ENCODE peak calls at places on chromosome 11, in eight cellular contexts. One of them, this sample, is unnamed. For H3K9me3 and H3K79me2, the result is how much of the 10 kb centered on the place peaks cover.

GRCh38 chr11:29282088-29282487 is 734.7 kb downstream of the KCNA4 start:
- DNase-seq in Karpas-422: no peak
- DNase-seq in SK-N-SH: no peak
- DNase-seq in hepatocyte: peak
- DNase-seq in PC-9: peak
- DNase-seq in HCT116: peak
- DNase-seq in fibroblast of lung: peak
- DNase-seq in endothelial cell of umbilical vein: peak
- DNase-seq in this sample: no peak

GRCh38 chr11:109939176-109939810 is 153.9 kb upstream of the ZC3H12C start:
- DNase-seq in hepatocyte: peak
- DNase-seq in SK-N-SH: peak
- DNase-seq in HCT116: peak
- DNase-seq in endothelial cell of umbilical vein: peak
- DNase-seq in fibroblast of lung: peak
- DNase-seq in Karpas-422: peak
- DNase-seq in PC-9: peak
- DNase-seq in this sample: peak

GRCh38 chr11:96162816-96163499 is 180.0 kb downstream of the MAML2 start:
- DNase-seq in hepatocyte: peak
- DNase-seq in endothelial cell of umbilical vein: peak
- DNase-seq in SK-N-SH: no peak
- DNase-seq in HCT116: no peak
- DNase-seq in PC-9: no peak
- DNase-seq in Karpas-422: no peak
- DNase-seq in fibroblast of lung: peak
- DNase-seq in this sample: no peak

GRCh38 chr11:98955551-98955950 is 65.2 kb upstream of the CNTN5 start:
- DNase-seq in Karpas-422: no peak
- DNase-seq in endothelial cell of umbilical vein: no peak
- DNase-seq in PC-9: no peak
- DNase-seq in hepatocyte: no peak
- DNase-seq in SK-N-SH: no peak
- DNase-seq in HCT116: no peak
- DNase-seq in fibroblast of lung: no peak
- DNase-seq in this sample: no peak

GRCh38 chr11:95283653-95284052 is 52.7 kb upstream of the SESN3 start:
- DNase-seq in fibroblast of lung: peak
- DNase-seq in Karpas-422: no peak
- DNase-seq in hepatocyte: peak
- DNase-seq in HCT116: no peak
- DNase-seq in endothelial cell of umbilical vein: no peak
- DNase-seq in SK-N-SH: no peak
- DNase-seq in PC-9: no peak
- DNase-seq in this sample: no peak

GRCh38 chr11:68146704-68147474 is 25.7 kb upstream of the CHKA start:
- DNase-seq in fibroblast of lung: peak
- DNase-seq in endothelial cell of umbilical vein: peak
- DNase-seq in PC-9: peak
- DNase-seq in hepatocyte: peak
- DNase-seq in SK-N-SH: peak
- DNase-seq in HCT116: no peak
- DNase-seq in Karpas-422: no peak
- DNase-seq in this sample: no peak

GRCh38 chr11:61123775-61124571 is 21.7 kb downstream of the CD5 start:
- DNase-seq in HCT116: no peak
- DNase-seq in fibroblast of lung: no peak
- DNase-seq in PC-9: no peak
- DNase-seq in hepatocyte: no peak
- DNase-seq in Karpas-422: no peak
- DNase-seq in endothelial cell of umbilical vein: no peak
- DNase-seq in SK-N-SH: no peak
- DNase-seq in this sample: no peak

GRCh38 chr11:84022221-84022620 is 736.1 kb upstream of the CCDC90B start:
- DNase-seq in endothelial cell of umbilical vein: no peak
- DNase-seq in SK-N-SH: no peak
- DNase-seq in fibroblast of lung: peak
- DNase-seq in hepatocyte: no peak
- DNase-seq in Karpas-422: no peak
- DNase-seq in PC-9: no peak
- DNase-seq in HCT116: no peak
- DNase-seq in this sample: peak

GRCh38 chr11:77699425-77699824 is 61.8 kb upstream of the CLNS1A start:
- DNase-seq in endothelial cell of umbilical vein: no peak
- DNase-seq in PC-9: no peak
- DNase-seq in HCT116: no peak
- DNase-seq in hepatocyte: no peak
- DNase-seq in fibroblast of lung: no peak
- DNase-seq in SK-N-SH: no peak
- DNase-seq in Karpas-422: no peak
- DNase-seq in this sample: no peak

DNA sequence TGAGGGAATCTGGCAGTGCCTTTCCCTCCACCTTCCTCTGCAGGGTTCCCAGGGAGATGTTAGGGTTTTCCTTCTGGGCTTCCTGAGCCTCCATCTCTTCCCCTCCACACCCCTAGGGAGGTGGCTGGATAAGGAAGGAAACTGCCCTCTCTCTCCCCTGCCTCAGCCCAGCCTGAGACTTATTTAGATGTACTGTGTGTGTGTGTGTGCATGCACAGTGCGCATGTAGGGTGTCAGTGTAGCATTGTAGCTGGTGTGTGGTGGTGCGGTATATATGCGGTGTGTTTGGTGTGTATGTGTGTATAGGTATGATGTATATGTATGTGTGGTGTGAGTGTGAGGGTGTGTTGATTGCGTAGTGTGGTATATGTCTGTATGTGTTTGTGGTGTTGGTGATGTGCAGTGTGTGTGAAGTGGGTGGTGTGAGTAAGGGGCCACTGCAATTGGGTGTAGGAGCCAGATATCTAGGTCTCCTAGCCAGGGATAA is 1.5 kb downstream of the FXYD6 start:
- DNase-seq in fibroblast of lung: no peak
- DNase-seq in SK-N-SH: no peak
- DNase-seq in Karpas-422: no peak
- DNase-seq in endothelial cell of umbilical vein: no peak
- DNase-seq in PC-9: no peak
- DNase-seq in hepatocyte: no peak
- DNase-seq in HCT116: no peak
- DNase-seq in this sample: no peak
- H3K4me3 ChIP-seq in fibroblast of lung: no peak
- H3K4me3 ChIP-seq in SK-N-SH: no peak
- H3K4me3 ChIP-seq in Karpas-422: no peak
- H3K4me3 ChIP-seq in endothelial cell of umbilical vein: no peak
- H3K4me3 ChIP-seq in PC-9: no peak
- H3K4me3 ChIP-seq in hepatocyte: no peak
- H3K4me3 ChIP-seq in HCT116: no peak
- H3K4me3 ChIP-seq in this sample: peak

GRCh38 chr11:70700871-70701270 is 302.5 kb downstream of the CTTN start:
- DNase-seq in endothelial cell of umbilical vein: no peak
- DNase-seq in SK-N-SH: no peak
- DNase-seq in Karpas-422: no peak
- DNase-seq in HCT116: no peak
- DNase-seq in fibroblast of lung: no peak
- DNase-seq in hepatocyte: no peak
- DNase-seq in PC-9: no peak
- DNase-seq in this sample: peak

GRCh38 chr11:70697701-70698100 is 299.4 kb downstream of the CTTN start:
- DNase-seq in Karpas-422: no peak
- DNase-seq in fibroblast of lung: no peak
- DNase-seq in SK-N-SH: no peak
- DNase-seq in endothelial cell of umbilical vein: no peak
- DNase-seq in PC-9: no peak
- DNase-seq in hepatocyte: no peak
- DNase-seq in HCT116: no peak
- DNase-seq in this sample: no peak

GRCh38 chr11:70700453-70700852 is 302.1 kb downstream of the CTTN start:
- DNase-seq in SK-N-SH: no peak
- DNase-seq in PC-9: no peak
- DNase-seq in fibroblast of lung: no peak
- DNase-seq in HCT116: no peak
- DNase-seq in hepatocyte: no peak
- DNase-seq in Karpas-422: no peak
- DNase-seq in endothelial cell of umbilical vein: no peak
- DNase-seq in this sample: no peak

GRCh38 chr11:70698871-70699270 is 300.5 kb downstream of the CTTN start:
- DNase-seq in PC-9: no peak
- DNase-seq in fibroblast of lung: no peak
- DNase-seq in hepatocyte: no peak
- DNase-seq in Karpas-422: no peak
- DNase-seq in endothelial cell of umbilical vein: no peak
- DNase-seq in HCT116: no peak
- DNase-seq in SK-N-SH: no peak
- DNase-seq in this sample: no peak

DNA sequence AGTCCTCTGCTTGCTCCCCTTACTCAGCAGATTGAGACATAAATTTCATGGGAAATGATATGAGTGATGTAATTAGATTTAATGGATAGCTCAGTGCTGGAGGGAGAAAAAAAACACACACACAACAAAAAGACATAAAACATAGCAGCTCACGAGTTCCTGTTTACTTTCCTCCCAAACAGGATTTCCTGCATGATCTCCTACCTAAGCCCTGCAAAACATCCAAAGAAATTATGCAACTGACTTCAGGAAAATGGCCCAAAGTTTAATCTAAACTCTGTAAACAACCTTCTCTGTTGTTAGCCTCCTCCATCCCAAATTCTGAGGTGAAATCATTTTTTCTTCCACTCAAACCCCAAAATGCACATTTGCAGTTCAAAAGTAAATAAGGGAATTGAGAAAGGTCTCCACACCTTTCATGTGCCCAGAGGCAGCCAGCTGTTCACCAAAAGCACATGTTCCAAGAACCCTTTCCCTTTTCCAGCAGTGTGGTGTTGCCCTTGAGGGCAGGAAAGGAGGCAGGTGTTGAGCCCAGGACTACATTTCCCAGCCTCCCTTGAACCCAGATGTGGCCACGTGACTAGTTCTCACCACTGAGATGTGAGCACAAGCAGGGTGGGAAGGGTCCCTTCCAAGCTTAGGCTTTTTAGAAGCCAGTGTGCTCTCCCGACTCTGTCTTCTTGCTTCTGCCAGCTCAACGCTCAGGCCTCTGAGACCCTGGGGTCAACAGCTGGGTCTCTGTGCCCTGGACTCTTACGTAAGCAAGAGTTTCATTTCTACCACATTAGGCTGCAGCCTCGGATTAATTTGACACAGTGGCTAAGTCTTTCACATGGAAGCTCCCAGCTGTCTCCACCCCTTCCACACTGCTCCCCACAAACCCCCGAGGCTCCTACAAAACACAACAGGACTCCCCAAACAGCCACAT is 301.2 kb downstream of the CTTN start:
- DNase-seq in HCT116: no peak
- DNase-seq in Karpas-422: peak
- DNase-seq in fibroblast of lung: no peak
- DNase-seq in PC-9: no peak
- DNase-seq in endothelial cell of umbilical vein: no peak
- DNase-seq in SK-N-SH: peak
- DNase-seq in hepatocyte: no peak
- DNase-seq in this sample: peak
- H3K9me3 ChIP-seq in HCT116: under half
- H3K9me3 ChIP-seq in Karpas-422: under half
- H3K9me3 ChIP-seq in fibroblast of lung: under half
- H3K9me3 ChIP-seq in PC-9: under half
- H3K9me3 ChIP-seq in endothelial cell of umbilical vein: under half
- H3K9me3 ChIP-seq in SK-N-SH: under half
- H3K9me3 ChIP-seq in hepatocyte: under half
- H3K9me3 ChIP-seq in this sample: under half

GRCh38 chr11:16938061-16938460 is 76.2 kb downstream of the PLEKHA7 start:
- DNase-seq in SK-N-SH: no peak
- DNase-seq in endothelial cell of umbilical vein: no peak
- DNase-seq in hepatocyte: no peak
- DNase-seq in HCT116: no peak
- DNase-seq in fibroblast of lung: no peak
- DNase-seq in Karpas-422: no peak
- DNase-seq in PC-9: no peak
- DNase-seq in this sample: no peak

GRCh38 chr11:16942342-16942741 is 71.9 kb downstream of the PLEKHA7 start:
- DNase-seq in endothelial cell of umbilical vein: no peak
- DNase-seq in HCT116: no peak
- DNase-seq in SK-N-SH: no peak
- DNase-seq in hepatocyte: no peak
- DNase-seq in fibroblast of lung: peak
- DNase-seq in PC-9: no peak
- DNase-seq in Karpas-422: no peak
- DNase-seq in this sample: no peak

GRCh38 chr11:16941935-16942334 is 72.3 kb downstream of the PLEKHA7 start:
- DNase-seq in Karpas-422: no peak
- DNase-seq in endothelial cell of umbilical vein: no peak
- DNase-seq in PC-9: no peak
- DNase-seq in SK-N-SH: no peak
- DNase-seq in hepatocyte: no peak
- DNase-seq in HCT116: no peak
- DNase-seq in fibroblast of lung: no peak
- DNase-seq in this sample: no peak

GRCh38 chr11:16933756-16934603 is 80.2 kb downstream of the PLEKHA7 start:
- DNase-seq in Karpas-422: no peak
- DNase-seq in SK-N-SH: no peak
- DNase-seq in hepatocyte: peak
- DNase-seq in HCT116: no peak
- DNase-seq in endothelial cell of umbilical vein: no peak
- DNase-seq in PC-9: no peak
- DNase-seq in fibroblast of lung: no peak
- DNase-seq in this sample: no peak

DNA sequence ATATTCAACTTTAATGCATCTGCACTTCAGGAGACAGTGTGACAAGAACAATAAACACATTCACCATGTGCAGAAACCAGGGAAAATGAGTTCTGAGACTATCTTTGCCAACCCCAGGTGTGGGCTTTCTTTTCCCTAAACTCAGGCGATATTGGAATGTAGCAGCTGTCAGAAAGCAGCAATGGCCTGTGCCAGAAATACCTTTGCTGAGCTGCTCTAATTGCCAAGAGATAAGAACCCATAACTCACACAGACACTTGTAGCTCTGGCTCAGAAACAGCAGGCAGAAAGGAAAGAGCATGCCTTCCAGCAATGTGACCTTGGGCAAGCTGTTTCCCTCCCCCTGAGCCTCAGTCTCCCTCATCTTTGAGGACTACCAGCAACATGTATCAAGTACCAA is 77.6 kb downstream of the PLEKHA7 start:
- DNase-seq in SK-N-SH: no peak
- DNase-seq in fibroblast of lung: no peak
- DNase-seq in HCT116: no peak
- DNase-seq in Karpas-422: no peak
- DNase-seq in hepatocyte: peak
- DNase-seq in PC-9: no peak
- DNase-seq in endothelial cell of umbilical vein: no peak
- DNase-seq in this sample: no peak
- H3K79me2 ChIP-seq in SK-N-SH: under half
- H3K79me2 ChIP-seq in fibroblast of lung: under half
- H3K79me2 ChIP-seq in HCT116: under half
- H3K79me2 ChIP-seq in Karpas-422: under half
- H3K79me2 ChIP-seq in hepatocyte: under half
- H3K79me2 ChIP-seq in PC-9: under half
- H3K79me2 ChIP-seq in endothelial cell of umbilical vein: under half
- H3K79me2 ChIP-seq in this sample: under half

DNA sequence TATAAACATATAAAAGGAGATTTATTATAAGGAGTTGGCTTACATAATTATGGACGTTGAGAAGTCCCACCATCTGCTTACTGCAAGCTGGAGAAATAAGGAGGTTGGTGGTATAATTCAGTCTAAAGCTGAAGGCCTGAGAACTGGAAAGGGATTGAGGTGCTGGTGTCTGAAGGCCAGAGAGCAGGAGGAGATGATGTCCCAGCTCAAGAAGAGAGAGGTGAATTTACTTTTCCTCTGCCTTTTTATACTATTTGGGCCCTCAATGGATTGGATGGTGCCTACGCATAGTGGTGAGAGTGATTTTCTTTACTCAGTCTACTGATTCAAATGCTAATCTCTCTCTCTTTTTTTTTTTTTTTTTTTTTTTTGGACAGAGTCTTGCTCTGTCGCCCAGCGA is 1.3 kb upstream of the ZNF202 start:
- DNase-seq in hepatocyte: no peak
- DNase-seq in HCT116: no peak
- DNase-seq in Karpas-422: no peak
- DNase-seq in PC-9: no peak
- DNase-seq in fibroblast of lung: no peak
- DNase-seq in endothelial cell of umbilical vein: no peak
- DNase-seq in SK-N-SH: no peak
- DNase-seq in this sample: no peak
- H3K4me3 ChIP-seq in hepatocyte: no peak
- H3K4me3 ChIP-seq in HCT116: no peak
- H3K4me3 ChIP-seq in Karpas-422: no peak
- H3K4me3 ChIP-seq in PC-9: no peak
- H3K4me3 ChIP-seq in fibroblast of lung: no peak
- H3K4me3 ChIP-seq in endothelial cell of umbilical vein: no peak
- H3K4me3 ChIP-seq in SK-N-SH: no peak
- H3K4me3 ChIP-seq in this sample: peak